ENCODE peak calls at places on chromosome 13, in eight cellular contexts. D, X, J, S, N, F, Z and V are unnamed samples.

GRCh38 chr13:20411638-20412342 is 113.9 kb downstream of the CRYL1 start:
- DNase-seq in X (no peak), Z (no peak), D (no peak), F (no peak), N (no peak), J (no peak), S (no peak), V (no peak)

GRCh38 chr13:96053003-96053703 is at the start of gene UGGT2:
- DNase-seq in D (peak), J (peak), X (peak), N (peak), Z (peak), F (no peak), S (peak), V (peak)

GRCh38 chr13:23657056-23657455 is 86.8 kb downstream of the TNFRSF19 start:
- DNase-seq in J (no peak), N (no peak), X (no peak), D (no peak), S (no peak), Z (no peak), F (no peak), V (no peak)

GRCh38 chr13:76647550-76647949 is 238.7 kb downstream of the KCTD12 start:
- DNase-seq in F (no peak), D (no peak), N (no peak), J (no peak), X (no peak), S (no peak), Z (no peak), V (no peak)

GRCh38 chr13:42330991-42331390 is 59.0 kb downstream of the AKAP11 start:
- DNase-seq in F (no peak), X (no peak), J (no peak), N (no peak), D (no peak), S (no peak), Z (no peak), V (no peak)

GRCh38 chr13:109955598-109955997 is 169.2 kb upstream of the IRS2 start:
- DNase-seq in S (no peak), D (no peak), F (no peak), N (no peak), Z (no peak), J (no peak), X (no peak), V (no peak)

GRCh38 chr13:106088094-106088493 is 447.4 kb downstream of the EFNB2 start:
- DNase-seq in D (no peak), J (no peak), S (no peak), X (no peak), N (no peak), Z (no peak), F (no peak), V (peak)

GRCh38 chr13:48942131-48942530 is 33.6 kb upstream of the FNDC3A start:
- DNase-seq in Z (peak), N (no peak), F (no peak), D (no peak), X (peak), J (no peak), S (no peak), V (peak)

GRCh38 chr13:33918199-33918932 is 100.4 kb downstream of the RFC3 start:
- DNase-seq in D (no peak), F (no peak), X (peak), Z (peak), S (no peak), N (no peak), J (no peak), V (peak)

GRCh38 chr13:77034883-77035282 is 7.9 kb upstream of the FBXL3 start:
- DNase-seq in D (no peak), F (no peak), Z (no peak), X (peak), N (no peak), J (no peak), S (no peak), V (peak)

GRCh38 chr13:55199132-55199531 is 1941.6 kb upstream of the PRR20A start:
- DNase-seq in X (no peak), Z (no peak), S (no peak), D (no peak), N (no peak), J (no peak), F (no peak), V (no peak)
- TF ChIP-seq CTCF in X (no peak), Z (no peak), S (no peak), D (no peak), N (no peak), J (no peak), F (no peak), V (no peak)

DNA sequence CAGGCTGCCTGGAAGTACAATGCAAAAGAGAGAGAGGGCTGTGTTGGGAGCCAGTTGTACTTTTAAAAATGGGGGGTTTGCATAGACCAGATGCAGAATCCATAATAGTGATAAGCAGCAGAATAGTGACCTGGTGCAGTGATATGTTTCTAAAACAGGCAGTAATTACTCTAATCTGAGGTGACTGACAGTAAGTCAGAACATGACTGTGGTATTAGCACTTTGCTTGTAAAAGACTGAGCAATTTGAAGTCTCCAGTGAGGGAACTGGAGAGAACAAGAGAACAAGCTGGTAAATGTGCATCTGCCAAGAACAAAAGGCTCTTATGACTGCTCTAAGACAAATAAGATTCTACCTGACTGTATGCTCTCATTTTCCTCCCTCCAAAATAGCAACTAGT is 383.4 kb downstream of the ITGBL1 start:
- DNase-seq in N (no peak), Z (no peak), D (no peak), S (no peak), J (no peak), F (no peak), X (no peak), V (no peak)
- TF ChIP-seq CTCF in N (no peak), Z (no peak), D (no peak), S (no peak), J (no peak), F (no peak), X (no peak), V (no peak)

GRCh38 chr13:27680465-27680864 is 58.8 kb downstream of the POLR1D start:
- DNase-seq in Z (no peak), S (no peak), J (no peak), X (no peak), D (no peak), N (no peak), F (no peak), V (no peak)
- TF ChIP-seq CTCF in Z (no peak), S (no peak), J (no peak), X (no peak), D (no peak), N (no peak), F (no peak), V (no peak)

GRCh38 chr13:39961036-39961435 is 305.6 kb downstream of the COG6 start:
- DNase-seq in F (no peak), X (no peak), D (no peak), S (no peak), N (no peak), Z (peak), J (no peak), V (no peak)
- TF ChIP-seq CTCF in F (no peak), X (no peak), D (no peak), S (no peak), N (no peak), Z (no peak), J (no peak), V (no peak)

DNA sequence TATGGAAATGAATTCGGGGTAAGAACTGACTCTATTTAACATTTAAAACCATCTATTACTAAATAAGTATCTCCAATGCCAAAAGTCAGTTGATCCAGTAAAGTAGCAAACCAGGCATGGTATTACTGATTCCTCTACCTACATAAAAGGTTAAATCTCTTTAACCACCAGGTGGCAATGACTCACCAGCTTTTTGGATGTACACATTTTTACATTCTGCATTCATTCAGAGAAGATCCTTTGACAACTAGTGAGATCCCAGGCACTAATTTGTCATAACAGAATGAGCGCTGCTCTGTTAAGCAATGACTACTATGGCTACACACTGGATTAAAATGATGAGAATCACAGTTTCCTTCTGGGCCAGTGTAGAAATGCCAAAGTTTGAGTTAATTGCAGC is 329.8 kb upstream of the GPC6 start:
- DNase-seq in X (no peak), S (no peak), N (no peak), J (no peak), F (no peak), D (no peak), Z (no peak), V (peak)
- TF ChIP-seq CTCF in X (no peak), S (no peak), N (no peak), J (no peak), F (no peak), D (no peak), Z (no peak), V (no peak)

DNA sequence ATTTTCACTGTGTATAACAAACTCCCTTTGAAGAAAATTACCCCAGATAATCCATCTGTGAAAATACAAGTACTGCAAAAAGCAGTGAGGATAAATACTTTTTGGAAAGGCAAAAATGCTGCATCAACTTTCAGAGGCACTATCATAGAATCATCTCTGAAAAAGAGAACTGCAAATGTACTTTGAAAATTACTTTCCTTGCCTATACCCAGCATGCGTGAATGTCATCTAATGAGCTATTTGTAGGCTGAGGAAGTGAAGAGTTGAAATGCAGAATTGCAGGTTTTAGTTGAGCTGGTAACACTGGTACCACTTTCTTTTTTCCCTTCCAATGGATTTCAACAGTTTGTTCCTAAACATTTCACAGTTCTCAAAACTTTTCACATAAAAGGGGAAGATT is 196.7 kb downstream of the TBC1D4 start:
- DNase-seq in D (no peak), X (no peak), J (no peak), Z (no peak), N (no peak), F (no peak), S (no peak), V (no peak)
- TF ChIP-seq CTCF in D (no peak), X (no peak), J (no peak), Z (no peak), N (no peak), F (no peak), S (no peak), V (no peak)

DNA sequence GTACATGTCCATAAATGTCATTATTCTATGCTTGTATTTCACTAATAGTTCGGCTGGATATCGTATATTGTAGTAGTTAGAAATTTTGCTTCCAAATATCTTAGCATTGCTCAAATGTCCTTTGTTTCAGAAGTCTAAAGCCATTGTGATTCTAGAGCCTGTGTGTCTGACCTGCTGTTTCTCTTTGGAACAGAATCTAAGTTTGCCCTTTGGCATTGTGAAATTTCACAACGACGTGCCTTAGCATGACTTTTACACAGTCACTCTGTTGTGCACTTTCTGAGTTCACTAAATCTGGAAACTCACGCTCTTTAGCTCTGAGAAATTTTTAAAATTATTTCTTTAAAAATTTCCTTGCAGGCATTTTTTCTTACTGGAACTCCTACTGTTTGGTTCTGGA is 152.2 kb downstream of the TBC1D4 start:
- DNase-seq in S (no peak), F (no peak), N (no peak), D (no peak), J (no peak), Z (no peak), X (no peak), V (no peak)
- TF ChIP-seq CTCF in S (no peak), F (no peak), N (no peak), D (no peak), J (no peak), Z (no peak), X (no peak), V (no peak)

GRCh38 chr13:51339952-51340732 is 651 bp downstream of the SERPINE3 start:
- DNase-seq in X (no peak), Z (no peak), J (no peak), D (no peak), N (no peak), S (no peak), F (no peak), V (no peak)
- TF ChIP-seq CTCF in X (no peak), Z (no peak), J (no peak), D (no peak), N (no peak), S (no peak), F (no peak), V (no peak)